ENCODE peak calls at places on chromosomes 7 and 10, in five cellular contexts. G is NCI-H82, F is BJ, O is AG09319, Z is neural crest cell. C is an unnamed sample.
A peak's percentile ranks its signal among the peaks of the same experiment; 100 is the strongest.

GRCh38 chr10:63865210-63865609 is 344.0 kb downstream of the REEP3 start:
- DNase-seq in G (no peak), F (no peak), O (no peak), Z (no peak), C (no peak)

GRCh38 chr7:31049001-31049765 is 2.9 kb upstream of the ADCYAP1R1 start:
- DNase-seq in G (no peak), F (no peak), O (no peak), Z (no peak), C (no peak)

GRCh38 chr7:30412810-30413504 is 65.6 kb downstream of the NOD1 start:
- DNase-seq in G (peak; percentile 70), F (peak; percentile 42), O (peak; percentile 67), Z (no peak), C (peak; percentile 92)

GRCh38 chr7:105752671-105753275 is 123.6 kb downstream of the ATXN7L1 start:
- DNase-seq in G (peak; percentile 35), F (no peak), O (no peak), Z (no peak), C (peak; percentile 20)

GRCh38 chr10:4596951-4597350 is 229.1 kb upstream of the AKR1E2 start:
- DNase-seq in G (no peak), F (no peak), O (no peak), Z (no peak), C (no peak)

GRCh38 chr10:119541046-119541445 is 1.5 kb downstream of the RGS10 start:
- DNase-seq in G (no peak), F (no peak), O (no peak), Z (no peak), C (no peak)

GRCh38 chr7:86089455-86089854 is 554.3 kb upstream of the GRM3 start:
- DNase-seq in G (no peak), F (no peak), O (no peak), Z (no peak), C (no peak)

GRCh38 chr10:114519306-114519669 is 115.0 kb upstream of the AFAP1L2 start:
- DNase-seq in G (peak; percentile 22), F (no peak), O (no peak), Z (no peak), C (no peak)

GRCh38 chr7:17608114-17608833 is 309.8 kb downstream of the AHR start:
- DNase-seq in G (no peak), F (peak; percentile 42), O (no peak), Z (no peak), C (peak; percentile 70)

GRCh38 chr10:124962421-124962820 is 20.5 kb downstream of the ZRANB1 start:
- DNase-seq in G (no peak), F (no peak), O (no peak), Z (no peak), C (no peak)

GRCh38 chr10:60044221-60044620 is 137.9 kb upstream of the CCDC6 start:
- DNase-seq in G (no peak), F (peak; percentile 23), O (no peak), Z (no peak), C (no peak)

GRCh38 chr7:129255800-129256199 is 31.0 kb downstream of the AHCYL2 start:
- DNase-seq in G (no peak), F (no peak), O (no peak), Z (no peak), C (no peak)

GRCh38 chr7:81616951-81617350 is 152.9 kb downstream of the HGF start:
- DNase-seq in G (no peak), F (no peak), O (no peak), Z (no peak), C (peak; percentile 76)

GRCh38 chr7:148800677-148801076 is 83.4 kb downstream of the EZH2 start:
- DNase-seq in G (no peak), F (no peak), O (no peak), Z (no peak), C (no peak)

GRCh38 chr7:16764942-16765341 is 11.4 kb downstream of the TSPAN13 start:
- DNase-seq in G (no peak), F (no peak), O (no peak), Z (no peak), C (no peak)

GRCh38 chr10:11437391-11438241 is 173.8 kb downstream of the USP6NL start:
- DNase-seq in G (no peak), F (no peak), O (no peak), Z (no peak), C (no peak)

GRCh38 chr10:42996588-42996987 is 80.3 kb upstream of the RET start:
- DNase-seq in G (no peak), F (no peak), O (no peak), Z (no peak), C (no peak)

GRCh38 chr7:25669954-25670841 is 441.9 kb upstream of the NPVF start:
- DNase-seq in G (peak; percentile 72), F (no peak), O (no peak), Z (no peak), C (peak; percentile 57)

GRCh38 chr10:92829042-92829785 is 19.1 kb upstream of the EXOC6 start:
- DNase-seq in G (peak; percentile 92), F (no peak), O (no peak), Z (no peak), C (no peak)

GRCh38 chr7:26685636-26686035 is 178.8 kb downstream of the SKAP2 start:
- DNase-seq in G (no peak), F (no peak), O (no peak), Z (no peak), C (no peak)

GRCh38 chr10:29794776-29795635 is 160.2 kb upstream of the SVIL start:
- DNase-seq in G (no peak), F (peak; percentile 34), O (no peak), Z (no peak), C (no peak)

GRCh38 chr7:8057566-8057965 is 89.0 kb downstream of the GLCCI1 start:
- DNase-seq in G (no peak), F (no peak), O (no peak), Z (no peak), C (no peak)

GRCh38 chr10:93947055-93947454 is 46.7 kb upstream of the PLCE1 start:
- DNase-seq in G (no peak), F (peak; percentile 39), O (peak; percentile 16), Z (no peak), C (peak; percentile 82)

GRCh38 chr7:93150200-93150835 is 2.1 kb upstream of the SAMD9L start:
- DNase-seq in G (no peak), F (peak; percentile 24), O (no peak), Z (no peak), C (no peak)

GRCh38 chr7:152462995-152463713 is 27.4 kb upstream of the KMT2C start:
- DNase-seq in G (peak; percentile 77), F (no peak), O (peak; percentile 16), Z (no peak), C (peak; percentile 76)

GRCh38 chr7:119482209-119482608 is 790.8 kb upstream of the KCND2 start:
- DNase-seq in G (peak; percentile 78), F (no peak), O (no peak), Z (peak; percentile 10), C (peak; percentile 20)

GRCh38 chr7:501526-501925 is 18.1 kb downstream of the PDGFA start:
- DNase-seq in G (no peak), F (no peak), O (no peak), Z (no peak), C (no peak)

GRCh38 chr7:25988640-25989039 is 163.4 kb upstream of the NFE2L3 start:
- DNase-seq in G (no peak), F (no peak), O (no peak), Z (no peak), C (no peak)

GRCh38 chr10:22915314-22915713 is 12.5 kb upstream of the ARMC3 start:
- DNase-seq in G (no peak), F (no peak), O (no peak), Z (no peak), C (no peak)

GRCh38 chr10:75431180-75432111 is at the start of gene LRMDA:
- DNase-seq in G (no peak), F (no peak), O (no peak), Z (no peak), C (peak; percentile 64)

GRCh38 chr7:128104109-128104742 is 73.0 kb upstream of the LRRC4 start:
- DNase-seq in G (peak; percentile 84), F (no peak), O (no peak), Z (no peak), C (peak; percentile 46)

GRCh38 chr10:75304740-75305380 is 69.1 kb upstream of the COMTD1 start:
- DNase-seq in G (no peak), F (no peak), O (no peak), Z (no peak), C (no peak)

GRCh38 chr10:60155945-60156683 is 233.6 kb downstream of the ANK3 start:
- DNase-seq in G (no peak), F (no peak), O (no peak), Z (no peak), C (no peak)

GRCh38 chr7:80517177-80517804 is 5.4 kb upstream of the GNAT3 start:
- DNase-seq in G (no peak), F (no peak), O (no peak), Z (no peak), C (no peak)

GRCh38 chr7:102834466-102834865 is 78.3 kb upstream of the LRRC17 start:
- DNase-seq in G (no peak), F (no peak), O (no peak), Z (no peak), C (no peak)

C was measured in cardiac muscle cell.